ENCODE peak calls at places on chromosomes 2 and 18, in seven cellular contexts. One of them, this sample, is unnamed.

GRCh38 chr2:127700527-127701192 is 637 bp upstream of the SFT2D3 start:
- DNase-seq in K562: peak; percentile 93
- DNase-seq in heart right ventricle: peak; percentile 55
- DNase-seq in CD8-positive, alpha-beta memory T cell: peak; percentile 4
- DNase-seq in Caco-2: peak; percentile 98
- DNase-seq in ovary: peak; percentile 47
- DNase-seq in aorta: no peak
- DNase-seq in this sample: peak; percentile 8

GRCh38 chr2:67828066-67828465 is 234.7 kb downstream of the C1D start:
- DNase-seq in K562: no peak
- DNase-seq in ovary: no peak
- DNase-seq in Caco-2: no peak
- DNase-seq in aorta: no peak
- DNase-seq in heart right ventricle: no peak
- DNase-seq in CD8-positive, alpha-beta memory T cell: no peak
- DNase-seq in this sample: no peak

GRCh38 chr2:72204782-72205545 is 57.3 kb upstream of the CYP26B1 start:
- DNase-seq in aorta: no peak
- DNase-seq in Caco-2: no peak
- DNase-seq in ovary: no peak
- DNase-seq in K562: no peak
- DNase-seq in heart right ventricle: no peak
- DNase-seq in CD8-positive, alpha-beta memory T cell: no peak
- DNase-seq in this sample: no peak

GRCh38 chr2:9738062-9738717 is 105.1 kb upstream of the TAF1B start:
- DNase-seq in heart right ventricle: no peak
- DNase-seq in ovary: no peak
- DNase-seq in CD8-positive, alpha-beta memory T cell: no peak
- DNase-seq in K562: no peak
- DNase-seq in Caco-2: no peak
- DNase-seq in aorta: no peak
- DNase-seq in this sample: no peak

GRCh38 chr2:235148201-235149170 is 196.7 kb downstream of the SH3BP4 start:
- DNase-seq in heart right ventricle: no peak
- DNase-seq in K562: no peak
- DNase-seq in CD8-positive, alpha-beta memory T cell: no peak
- DNase-seq in Caco-2: no peak
- DNase-seq in ovary: no peak
- DNase-seq in aorta: no peak
- DNase-seq in this sample: no peak

GRCh38 chr2:204363513-204363912 is 181.8 kb upstream of the PARD3B start:
- DNase-seq in aorta: no peak
- DNase-seq in heart right ventricle: no peak
- DNase-seq in CD8-positive, alpha-beta memory T cell: no peak
- DNase-seq in K562: no peak
- DNase-seq in ovary: no peak
- DNase-seq in Caco-2: no peak
- DNase-seq in this sample: no peak

GRCh38 chr2:102094917-102095316 is 47.6 kb upstream of the IL1R1 start:
- DNase-seq in heart right ventricle: no peak
- DNase-seq in K562: peak; percentile 28
- DNase-seq in Caco-2: peak; percentile 63
- DNase-seq in CD8-positive, alpha-beta memory T cell: no peak
- DNase-seq in ovary: no peak
- DNase-seq in aorta: no peak
- DNase-seq in this sample: peak; percentile 23

GRCh38 chr2:22497789-22498188 is 887.2 kb upstream of the KLHL29 start:
- DNase-seq in aorta: no peak
- DNase-seq in Caco-2: no peak
- DNase-seq in K562: no peak
- DNase-seq in CD8-positive, alpha-beta memory T cell: no peak
- DNase-seq in heart right ventricle: no peak
- DNase-seq in ovary: no peak
- DNase-seq in this sample: no peak

GRCh38 chr2:135586148-135586547 is 54.9 kb downstream of the R3HDM1 start:
- DNase-seq in heart right ventricle: no peak
- DNase-seq in ovary: no peak
- DNase-seq in aorta: no peak
- DNase-seq in K562: no peak
- DNase-seq in CD8-positive, alpha-beta memory T cell: no peak
- DNase-seq in Caco-2: no peak
- DNase-seq in this sample: no peak

GRCh38 chr2:120686511-120687168 is 49.0 kb upstream of the GLI2 start:
- DNase-seq in ovary: no peak
- DNase-seq in Caco-2: no peak
- DNase-seq in CD8-positive, alpha-beta memory T cell: no peak
- DNase-seq in heart right ventricle: no peak
- DNase-seq in K562: peak; percentile 40
- DNase-seq in aorta: peak; percentile 36
- DNase-seq in this sample: no peak

GRCh38 chr18:25177631-25178030 is 174.3 kb downstream of the ZNF521 start:
- DNase-seq in heart right ventricle: no peak
- DNase-seq in ovary: no peak
- DNase-seq in K562: no peak
- DNase-seq in CD8-positive, alpha-beta memory T cell: no peak
- DNase-seq in Caco-2: no peak
- DNase-seq in aorta: no peak
- DNase-seq in this sample: no peak

GRCh38 chr2:51084750-51085149 is 52.8 kb upstream of the NRXN1 start:
- DNase-seq in K562: no peak
- DNase-seq in aorta: no peak
- DNase-seq in CD8-positive, alpha-beta memory T cell: no peak
- DNase-seq in Caco-2: no peak
- DNase-seq in heart right ventricle: no peak
- DNase-seq in ovary: no peak
- DNase-seq in this sample: no peak

GRCh38 chr2:158179660-158180059 is 78.0 kb downstream of the UPP2 start:
- DNase-seq in heart right ventricle: no peak
- DNase-seq in Caco-2: no peak
- DNase-seq in CD8-positive, alpha-beta memory T cell: peak; percentile 3
- DNase-seq in ovary: no peak
- DNase-seq in K562: no peak
- DNase-seq in aorta: no peak
- DNase-seq in this sample: no peak

GRCh38 chr2:102480796-102481195 is 7.8 kb downstream of the SLC9A4 start:
- DNase-seq in aorta: no peak
- DNase-seq in Caco-2: no peak
- DNase-seq in K562: no peak
- DNase-seq in heart right ventricle: no peak
- DNase-seq in ovary: no peak
- DNase-seq in CD8-positive, alpha-beta memory T cell: no peak
- DNase-seq in this sample: no peak

GRCh38 chr2:30656079-30656478 is 151.2 kb downstream of the CAPN13 start:
- DNase-seq in CD8-positive, alpha-beta memory T cell: no peak
- DNase-seq in K562: no peak
- DNase-seq in Caco-2: no peak
- DNase-seq in aorta: no peak
- DNase-seq in ovary: no peak
- DNase-seq in heart right ventricle: no peak
- DNase-seq in this sample: peak; percentile 22

GRCh38 chr2:180145163-180145562 is 138.1 kb upstream of the CWC22 start:
- DNase-seq in K562: no peak
- DNase-seq in ovary: no peak
- DNase-seq in Caco-2: no peak
- DNase-seq in CD8-positive, alpha-beta memory T cell: no peak
- DNase-seq in aorta: no peak
- DNase-seq in heart right ventricle: no peak
- DNase-seq in this sample: no peak

GRCh38 chr18:12839526-12840196 is 44.4 kb downstream of the PTPN2 start:
- DNase-seq in K562: no peak
- DNase-seq in Caco-2: no peak
- DNase-seq in CD8-positive, alpha-beta memory T cell: peak; percentile 19
- DNase-seq in heart right ventricle: no peak
- DNase-seq in ovary: no peak
- DNase-seq in aorta: no peak
- DNase-seq in this sample: no peak

GRCh38 chr2:84894758-84895520 is 10.5 kb upstream of the TMSB10 start:
- DNase-seq in aorta: no peak
- DNase-seq in ovary: no peak
- DNase-seq in CD8-positive, alpha-beta memory T cell: peak; percentile 54
- DNase-seq in heart right ventricle: no peak
- DNase-seq in K562: no peak
- DNase-seq in Caco-2: no peak
- DNase-seq in this sample: peak; percentile 70

GRCh38 chr18:27969206-27969605 is 207.7 kb downstream of the CDH2 start:
- DNase-seq in K562: no peak
- DNase-seq in Caco-2: no peak
- DNase-seq in CD8-positive, alpha-beta memory T cell: no peak
- DNase-seq in aorta: no peak
- DNase-seq in heart right ventricle: no peak
- DNase-seq in ovary: no peak
- DNase-seq in this sample: no peak

GRCh38 chr2:24910245-24910644 is 9.8 kb downstream of the ADCY3 start:
- DNase-seq in CD8-positive, alpha-beta memory T cell: no peak
- DNase-seq in Caco-2: no peak
- DNase-seq in ovary: no peak
- DNase-seq in K562: no peak
- DNase-seq in heart right ventricle: no peak
- DNase-seq in aorta: no peak
- DNase-seq in this sample: no peak

GRCh38 chr18:58580078-58580477 is 48.8 kb downstream of the ALPK2 start:
- DNase-seq in aorta: no peak
- DNase-seq in heart right ventricle: no peak
- DNase-seq in CD8-positive, alpha-beta memory T cell: no peak
- DNase-seq in Caco-2: no peak
- DNase-seq in ovary: no peak
- DNase-seq in K562: no peak
- DNase-seq in this sample: no peak

GRCh38 chr2:36052819-36053218 is 302.8 kb upstream of the CRIM1 start:
- DNase-seq in K562: no peak
- DNase-seq in aorta: no peak
- DNase-seq in ovary: no peak
- DNase-seq in Caco-2: no peak
- DNase-seq in CD8-positive, alpha-beta memory T cell: no peak
- DNase-seq in heart right ventricle: no peak
- DNase-seq in this sample: no peak

GRCh38 chr2:1437101-1437500 is 23.8 kb downstream of the TPO start:
- DNase-seq in ovary: no peak
- DNase-seq in Caco-2: no peak
- DNase-seq in aorta: no peak
- DNase-seq in CD8-positive, alpha-beta memory T cell: no peak
- DNase-seq in heart right ventricle: no peak
- DNase-seq in K562: no peak
- DNase-seq in this sample: no peak

DNA sequence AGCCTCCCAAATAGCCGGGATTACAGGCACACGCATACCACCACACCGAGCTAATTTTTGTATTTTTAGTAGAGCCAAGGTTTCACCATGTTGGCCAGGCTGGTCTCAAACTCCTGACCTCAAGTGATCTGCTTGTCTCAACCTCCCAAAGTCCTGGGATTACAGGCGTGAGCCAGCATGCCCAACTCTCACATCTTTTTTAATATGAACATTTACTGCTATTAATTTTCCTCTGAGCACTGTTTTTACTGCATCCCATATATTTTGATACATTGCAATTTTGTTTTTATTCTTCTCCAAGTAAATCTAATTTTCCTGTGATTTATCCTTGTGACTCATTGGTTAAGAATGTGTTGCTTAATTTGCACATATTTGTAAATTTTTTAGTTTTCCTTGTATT is 9.5 kb upstream of the TANK start:
- DNase-seq in heart right ventricle: no peak
- DNase-seq in CD8-positive, alpha-beta memory T cell: no peak
- DNase-seq in K562: no peak
- DNase-seq in Caco-2: no peak
- DNase-seq in ovary: no peak
- DNase-seq in aorta: no peak
- DNase-seq in this sample: no peak
- H3K4me3 ChIP-seq in heart right ventricle: no peak overlapping the region
- H3K4me3 ChIP-seq in CD8-positive, alpha-beta memory T cell: no peak overlapping the region
- H3K4me3 ChIP-seq in K562: no peak overlapping the region
- H3K4me3 ChIP-seq in Caco-2: no peak overlapping the region
- H3K4me3 ChIP-seq in ovary: no peak overlapping the region
- H3K4me3 ChIP-seq in aorta: no peak overlapping the region
- H3K4me3 ChIP-seq in this sample: no peak overlapping the region

GRCh38 chr2:63888053-63888452 is 46.4 kb downstream of the UGP2 start:
- DNase-seq in K562: no peak
- DNase-seq in Caco-2: no peak
- DNase-seq in heart right ventricle: no peak
- DNase-seq in CD8-positive, alpha-beta memory T cell: no peak
- DNase-seq in aorta: no peak
- DNase-seq in ovary: no peak
- DNase-seq in this sample: no peak
- H3K36me3 ChIP-seq in K562: peaks cover 83% of the 10 kb centered on the region
- H3K36me3 ChIP-seq in Caco-2: peaks cover under 1% of the 10 kb centered on the region
- H3K36me3 ChIP-seq in heart right ventricle: peaks cover 49% of the 10 kb centered on the region
- H3K36me3 ChIP-seq in CD8-positive, alpha-beta memory T cell: peaks cover 41% of the 10 kb centered on the region
- H3K36me3 ChIP-seq in aorta: peaks cover 9% of the 10 kb centered on the region
- H3K36me3 ChIP-seq in ovary: no peaks in the 10 kb centered on the region
- H3K36me3 ChIP-seq in this sample: peaks cover 49% of the 10 kb centered on the region

DNA sequence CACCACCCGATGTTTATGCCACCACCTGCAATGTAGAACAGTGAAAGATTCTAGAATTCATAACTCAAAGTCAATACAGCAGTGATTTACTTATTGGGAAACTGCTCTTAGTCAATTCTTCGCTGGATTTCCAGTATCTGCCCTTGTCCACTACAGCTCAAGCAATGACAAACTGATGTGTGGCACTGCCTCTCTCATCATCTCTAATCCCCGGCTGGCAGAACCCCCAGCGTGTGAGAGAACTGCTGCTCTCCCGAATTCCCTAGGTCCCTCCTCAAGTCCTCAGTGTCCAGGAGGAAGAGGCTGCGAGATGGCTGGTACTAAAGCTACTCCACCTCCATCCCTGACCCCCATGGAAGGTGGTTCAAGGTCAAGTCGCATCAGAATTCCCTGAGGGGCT is 1.6 kb downstream of the TXNL4A start:
- DNase-seq in Caco-2: no peak
- DNase-seq in aorta: no peak
- DNase-seq in ovary: no peak
- DNase-seq in CD8-positive, alpha-beta memory T cell: no peak
- DNase-seq in K562: no peak
- DNase-seq in heart right ventricle: no peak
- DNase-seq in this sample: peak; percentile 31
- H3K4me3 ChIP-seq in Caco-2: peak overlapping the region; percentile 89
- H3K4me3 ChIP-seq in aorta: no peak overlapping the region
- H3K4me3 ChIP-seq in ovary: peak overlapping the region; percentile 59
- H3K4me3 ChIP-seq in CD8-positive, alpha-beta memory T cell: peak overlapping the region; percentile 88
- H3K4me3 ChIP-seq in K562: peak overlapping the region; percentile 81
- H3K4me3 ChIP-seq in heart right ventricle: no peak overlapping the region
- H3K4me3 ChIP-seq in this sample: peak overlapping the region; percentile 87

DNA sequence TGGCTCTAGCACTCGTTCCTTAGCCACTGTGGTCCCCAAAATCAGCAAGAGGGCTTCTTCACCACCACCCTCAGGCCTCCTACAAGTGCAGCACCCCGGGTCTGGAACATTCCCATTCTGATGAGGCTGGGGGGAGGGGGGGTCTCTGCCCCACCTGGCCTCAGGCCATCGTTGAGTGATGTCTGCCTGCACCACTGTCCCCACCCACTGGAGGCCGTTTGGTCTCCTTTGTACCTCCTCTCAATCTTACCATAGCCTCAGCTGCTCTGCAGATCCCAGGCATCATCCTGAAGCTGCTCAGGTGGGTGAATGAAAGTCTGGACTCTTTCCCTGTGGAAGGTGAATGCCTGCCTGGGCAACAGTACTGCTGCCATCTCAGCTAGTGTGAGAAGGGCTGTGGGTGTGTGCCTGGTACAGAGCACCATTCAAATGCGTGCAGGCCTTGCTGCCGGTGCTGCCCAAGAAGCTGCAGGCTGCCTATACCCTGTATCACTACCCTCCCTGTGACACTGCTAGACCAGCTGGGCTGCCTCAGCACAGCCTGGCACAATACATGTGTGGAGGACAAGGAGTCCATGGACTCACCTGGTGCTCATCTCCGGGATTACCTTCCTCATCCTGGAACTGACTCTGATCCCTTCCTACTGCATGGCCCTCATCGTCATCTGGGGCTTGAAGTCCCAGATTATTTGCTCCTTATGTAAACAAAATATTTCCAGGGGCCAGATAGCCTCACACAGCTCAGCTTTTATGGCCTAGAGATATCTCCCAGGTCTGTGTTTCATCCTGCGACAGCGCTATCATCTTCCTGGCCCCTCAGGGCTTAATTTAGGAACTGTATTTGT is 42.5 kb downstream of the WDR75 start:
- DNase-seq in Caco-2: peak; percentile 62
- DNase-seq in CD8-positive, alpha-beta memory T cell: no peak
- DNase-seq in K562: no peak
- DNase-seq in heart right ventricle: no peak
- DNase-seq in aorta: no peak
- DNase-seq in ovary: no peak
- DNase-seq in this sample: no peak
- H3K36me3 ChIP-seq in Caco-2: no peaks in the 10 kb centered on the region
- H3K36me3 ChIP-seq in CD8-positive, alpha-beta memory T cell: no peaks in the 10 kb centered on the region
- H3K36me3 ChIP-seq in K562: no peaks in the 10 kb centered on the region
- H3K36me3 ChIP-seq in heart right ventricle: no peaks in the 10 kb centered on the region
- H3K36me3 ChIP-seq in aorta: no peaks in the 10 kb centered on the region
- H3K36me3 ChIP-seq in ovary: no peaks in the 10 kb centered on the region
- H3K36me3 ChIP-seq in this sample: no peaks in the 10 kb centered on the region

This sample was measured in MG63.